ENCODE peak calls at places on chromosomes 12 and 14, in ten cellular contexts. F, K, H, L, Y, A, U, E, R and V are unnamed samples.

GRCh38 chr14:101519090-101519489 is 42.2 kb upstream of the DIO3 start:
- DNase-seq in F (no peak), K (no peak), H (no peak), L (no peak), Y (no peak), A (no peak), U (no peak), E (no peak), R (no peak), V (no peak)

GRCh38 chr14:77151245-77151644 is 9.7 kb upstream of the ZDHHC22 start:
- DNase-seq in F (peak), K (no peak), H (no peak), L (peak), Y (peak), A (no peak), U (peak), E (no peak), R (peak), V (no peak)

GRCh38 chr12:47903151-47903611 is 1.6 kb downstream of the VDR start:
- DNase-seq in F (no peak), K (no peak), H (peak), L (peak), Y (peak), A (no peak), U (no peak), E (peak), R (no peak), V (peak)

GRCh38 chr12:78403136-78403535 is 461.4 kb upstream of the SYT1 start:
- DNase-seq in F (no peak), K (no peak), H (peak), L (peak), Y (no peak), A (no peak), U (no peak), E (no peak), R (no peak), V (no peak)

GRCh38 chr14:101716077-101716950 is 45.2 kb upstream of the PPP2R5C start:
- DNase-seq in F (no peak), K (no peak), H (no peak), L (no peak), Y (no peak), A (no peak), U (no peak), E (peak), R (no peak), V (no peak)

GRCh38 chr12:120252071-120252906 is 13.2 kb downstream of the PXN start:
- DNase-seq in F (no peak), K (no peak), H (no peak), L (no peak), Y (peak), A (no peak), U (no peak), E (no peak), R (no peak), V (peak)

GRCh38 chr12:57416039-57416996 is 14.5 kb downstream of the R3HDM2 start:
- DNase-seq in F (no peak), K (no peak), H (peak), L (peak), Y (peak), A (no peak), U (no peak), E (no peak), R (no peak), V (no peak)

GRCh38 chr12:53049582-53050318 is at the start of gene TNS2:
- DNase-seq in F (no peak), K (peak), H (peak), L (peak), Y (no peak), A (peak), U (no peak), E (peak), R (no peak), V (no peak)

GRCh38 chr14:32808574-32809098 is 130.0 kb upstream of the NPAS3 start:
- DNase-seq in F (peak), K (no peak), H (no peak), L (peak), Y (no peak), A (no peak), U (no peak), E (no peak), R (no peak), V (no peak)

GRCh38 chr12:12946686-12947355 is 5.1 kb downstream of the GPRC5D start:
- DNase-seq in F (no peak), K (no peak), H (no peak), L (no peak), Y (no peak), A (no peak), U (no peak), E (no peak), R (no peak), V (no peak)

GRCh38 chr14:102749393-102749792 is 27.9 kb upstream of the TRAF3 start:
- DNase-seq in F (no peak), K (no peak), H (no peak), L (no peak), Y (no peak), A (no peak), U (no peak), E (no peak), R (no peak), V (no peak)

GRCh38 chr12:54560374-54560858 is 11.0 kb downstream of the PDE1B start:
- DNase-seq in F (peak), K (peak), H (peak), L (peak), Y (peak), A (peak), U (peak), E (peak), R (peak), V (peak)

GRCh38 chr14:80323266-80323665 is 112.0 kb upstream of the DIO2 start:
- DNase-seq in F (no peak), K (no peak), H (no peak), L (no peak), Y (no peak), A (no peak), U (no peak), E (no peak), R (no peak), V (no peak)

GRCh38 chr14:75200451-75200850 is 24.0 kb upstream of the TMED10 start:
- DNase-seq in F (no peak), K (no peak), H (no peak), L (no peak), Y (no peak), A (no peak), U (no peak), E (peak), R (no peak), V (no peak)

GRCh38 chr12:51005671-51006070 is 20.5 kb downstream of the SLC11A2 start:
- DNase-seq in F (no peak), K (no peak), H (no peak), L (no peak), Y (no peak), A (no peak), U (no peak), E (no peak), R (no peak), V (no peak)

GRCh38 chr14:103716091-103716801 is 636 bp downstream of the ZFYVE21 start:
- DNase-seq in F (no peak), K (peak), H (no peak), L (no peak), Y (peak), A (no peak), U (no peak), E (no peak), R (peak), V (no peak)

GRCh38 chr12:30457621-30458289 is 237.9 kb downstream of the IPO8 start:
- DNase-seq in F (peak), K (no peak), H (peak), L (peak), Y (peak), A (no peak), U (no peak), E (no peak), R (no peak), V (no peak)

GRCh38 chr14:66514206-66514605 is 6.3 kb downstream of the GPHN start:
- DNase-seq in F (no peak), K (no peak), H (no peak), L (peak), Y (peak), A (no peak), U (no peak), E (no peak), R (no peak), V (no peak)

GRCh38 chr14:92613008-92613658 is 99.6 kb downstream of the RIN3 start:
- DNase-seq in F (peak), K (peak), H (no peak), L (no peak), Y (peak), A (no peak), U (peak), E (no peak), R (no peak), V (peak)

GRCh38 chr12:58566599-58566998 is 353.7 kb downstream of the LRIG3 start:
- DNase-seq in F (no peak), K (no peak), H (peak), L (no peak), Y (no peak), A (no peak), U (no peak), E (no peak), R (no peak), V (no peak)

GRCh38 chr14:58426819-58427288 is 477 bp downstream of the TIMM9 start:
- DNase-seq in F (peak), K (peak), H (peak), L (peak), Y (peak), A (peak), U (peak), E (peak), R (peak), V (peak)

GRCh38 chr12:10409387-10409786 is at the start of gene KLRC4:
- DNase-seq in F (peak), K (no peak), H (peak), L (peak), Y (peak), A (no peak), U (peak), E (no peak), R (no peak), V (no peak)

GRCh38 chr14:70020350-70021170 is 141.3 kb downstream of the SMOC1 start:
- DNase-seq in F (no peak), K (no peak), H (peak), L (peak), Y (peak), A (no peak), U (no peak), E (no peak), R (no peak), V (no peak)

GRCh38 chr12:60803147-60803546 is 1207.3 kb downstream of the SLC16A7 start:
- DNase-seq in F (no peak), K (no peak), H (peak), L (no peak), Y (no peak), A (no peak), U (no peak), E (no peak), R (no peak), V (no peak)

GRCh38 chr12:87021400-87021799 is 765.2 kb upstream of the MGAT4C start:
- DNase-seq in F (no peak), K (no peak), H (no peak), L (no peak), Y (no peak), A (no peak), U (no peak), E (no peak), R (no peak), V (no peak)

GRCh38 chr12:103966736-103967135 is 1.1 kb downstream of the TDG start:
- DNase-seq in F (no peak), K (no peak), H (no peak), L (no peak), Y (no peak), A (no peak), U (no peak), E (no peak), R (no peak), V (no peak)

GRCh38 chr12:96206957-96207356 is 12.8 kb downstream of the ELK3 start:
- DNase-seq in F (no peak), K (no peak), H (no peak), L (no peak), Y (no peak), A (no peak), U (no peak), E (no peak), R (no peak), V (no peak)

GRCh38 chr12:91628656-91629055 is 446.0 kb upstream of the DCN start:
- DNase-seq in F (peak), K (no peak), H (no peak), L (no peak), Y (no peak), A (no peak), U (no peak), E (no peak), R (no peak), V (no peak)

GRCh38 chr12:28517101-28517500 is 326.8 kb downstream of the CCDC91 start:
- DNase-seq in F (no peak), K (no peak), H (no peak), L (no peak), Y (no peak), A (no peak), U (no peak), E (no peak), R (no peak), V (no peak)

GRCh38 chr14:81323621-81324400 is 76.3 kb downstream of the STON2 start:
- DNase-seq in F (no peak), K (no peak), H (no peak), L (no peak), Y (no peak), A (no peak), U (no peak), E (peak), R (peak), V (no peak)

GRCh38 chr14:67963545-67963944 is 144.0 kb downstream of the RAD51B start:
- DNase-seq in F (no peak), K (no peak), H (no peak), L (no peak), Y (no peak), A (no peak), U (no peak), E (no peak), R (no peak), V (no peak)
- H3K4me3 ChIP-seq in F (no peak), K (no peak), H (no peak), L (no peak), Y (no peak), A (no peak), U (no peak), E (peak), R (no peak), V (no peak)

DNA sequence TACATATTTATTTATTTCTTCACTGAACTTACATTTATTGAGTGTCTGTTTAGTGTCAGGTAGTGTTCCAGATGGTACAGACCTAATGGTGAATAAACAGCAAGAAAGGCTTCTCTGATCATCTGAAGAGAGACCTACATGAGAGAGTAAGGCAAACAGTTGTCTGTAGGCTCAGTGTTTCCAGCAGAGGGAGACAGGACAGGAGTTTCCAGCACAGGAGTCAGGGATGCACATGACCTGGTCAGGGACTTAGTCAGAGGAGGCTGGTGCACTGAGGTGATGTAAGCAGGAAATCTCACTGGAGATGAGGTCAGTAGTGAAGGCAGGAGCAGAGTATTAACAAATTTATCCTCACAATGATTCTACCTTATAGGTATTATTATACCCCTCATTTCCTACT is 233.2 kb downstream of the MDGA2 start:
- DNase-seq in F (no peak), K (no peak), H (no peak), L (peak), Y (peak), A (no peak), U (no peak), E (no peak), R (no peak), V (no peak)
- TF ChIP-seq CTCF in F (no peak), K (peak), H (no peak), L (no peak), Y (no peak), A (no peak), U (no peak), E (no peak), R (no peak), V (no peak)

GRCh38 chr12:121576851-121577391 is 3.9 kb downstream of the KDM2B start:
- DNase-seq in F (peak), K (no peak), H (peak), L (peak), Y (peak), A (peak), U (no peak), E (no peak), R (no peak), V (peak)

GRCh38 chr12:121575952-121576615 is 4.7 kb downstream of the KDM2B start:
- DNase-seq in F (no peak), K (no peak), H (no peak), L (peak), Y (no peak), A (no peak), U (no peak), E (no peak), R (no peak), V (no peak)

GRCh38 chr12:121579190-121579791 is 1.5 kb downstream of the KDM2B start:
- DNase-seq in F (peak), K (peak), H (no peak), L (peak), Y (peak), A (peak), U (peak), E (peak), R (no peak), V (peak)

GRCh38 chr12:121578230-121579189 is 2.3 kb downstream of the KDM2B start:
- DNase-seq in F (no peak), K (peak), H (peak), L (peak), Y (peak), A (peak), U (peak), E (no peak), R (no peak), V (no peak)

DNA sequence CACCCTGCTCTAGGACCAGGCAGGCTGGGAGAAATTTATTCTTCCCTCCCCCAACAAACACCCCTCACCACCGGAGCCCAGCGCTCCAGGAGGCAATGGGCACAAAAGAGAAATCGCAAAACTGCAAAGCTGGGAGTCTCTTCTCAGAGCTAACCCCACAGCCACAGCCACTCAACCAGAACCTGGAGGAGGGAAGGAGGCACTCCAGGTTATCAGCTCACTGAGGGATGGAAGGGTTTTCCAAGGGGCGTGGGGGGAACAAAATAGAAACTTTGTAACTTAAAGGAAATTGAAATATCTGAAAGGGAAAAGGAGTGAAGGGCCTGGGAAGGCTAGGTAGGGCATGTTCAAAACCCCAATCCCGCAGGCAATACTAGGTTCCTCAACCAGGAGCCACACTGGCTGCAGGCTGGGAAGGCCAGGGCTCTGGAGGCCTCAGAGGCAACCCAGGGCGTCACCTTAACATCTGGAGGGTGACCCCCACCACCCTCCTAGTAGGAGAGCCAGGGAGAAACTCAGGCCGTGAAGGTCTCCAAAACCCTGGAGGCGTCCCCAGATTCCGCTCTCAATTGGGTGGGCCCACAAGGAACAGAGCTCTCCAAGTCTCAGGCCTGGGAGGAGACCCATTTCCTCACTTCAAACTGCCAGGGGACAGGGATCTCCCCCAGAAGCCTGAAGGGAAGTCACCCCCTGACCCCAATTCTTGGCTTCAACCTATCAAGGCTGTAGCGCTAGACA is 3.2 kb downstream of the KDM2B start:
- DNase-seq in F (peak), K (no peak), H (no peak), L (no peak), Y (peak), A (no peak), U (no peak), E (no peak), R (no peak), V (no peak)
- H3K4me3 ChIP-seq in F (peak), K (no peak), H (no peak), L (peak), Y (no peak), A (no peak), U (no peak), E (peak), R (no peak), V (peak)

DNA sequence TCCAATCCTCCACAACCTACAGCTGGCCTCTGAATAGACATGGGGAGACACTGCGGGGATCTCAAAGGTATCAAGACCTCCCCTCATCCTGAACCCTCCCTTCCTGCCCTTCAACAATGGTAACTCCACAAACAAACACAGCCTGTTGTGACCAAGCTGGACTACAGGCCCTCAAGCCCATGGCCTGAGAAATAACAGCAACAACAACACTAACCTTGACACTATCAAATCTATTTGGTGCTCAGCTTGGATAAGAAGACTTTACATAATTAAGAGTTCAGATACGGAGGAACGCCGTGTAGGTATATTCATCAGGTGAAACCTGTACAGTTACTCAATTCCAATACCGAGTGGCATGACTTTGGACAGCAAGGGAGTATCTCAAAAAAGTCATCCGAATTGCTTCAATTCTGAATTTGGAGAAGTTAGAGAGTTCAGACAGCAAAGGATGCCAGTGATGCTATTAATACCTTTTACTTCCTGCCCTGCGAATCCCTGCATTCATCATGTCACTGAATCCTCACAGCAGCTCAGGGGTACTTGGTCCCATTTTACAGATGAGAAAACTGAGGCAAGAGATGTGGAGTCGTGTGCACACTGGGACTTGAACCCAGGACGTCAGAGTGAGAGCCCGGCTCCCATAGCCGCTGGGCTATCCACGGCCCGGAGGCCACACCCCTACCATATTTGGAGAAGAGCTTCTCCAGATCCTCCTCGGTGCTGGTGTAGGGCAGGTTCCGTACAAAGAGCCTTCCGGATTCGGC is 17.8 kb downstream of the RBM19 start:
- DNase-seq in F (no peak), K (no peak), H (no peak), L (no peak), Y (no peak), A (no peak), U (no peak), E (no peak), R (no peak), V (no peak)
- TF ChIP-seq CTCF in F (no peak), K (no peak), H (no peak), L (no peak), Y (no peak), A (no peak), U (no peak), E (no peak), R (no peak), V (no peak)

GRCh38 chr14:95739356-95739755 is 25.4 kb upstream of the TCL1A start:
- DNase-seq in F (no peak), K (no peak), H (no peak), L (no peak), Y (peak), A (no peak), U (no peak), E (no peak), R (no peak), V (no peak)
- H3K4me3 ChIP-seq in F (no peak), K (no peak), H (no peak), L (no peak), Y (no peak), A (no peak), U (no peak), E (no peak), R (no peak), V (no peak)

GRCh38 chr12:84038241-84038640 is 874.4 kb downstream of the SLC6A15 start:
- DNase-seq in F (no peak), K (no peak), H (no peak), L (no peak), Y (no peak), A (no peak), U (no peak), E (no peak), R (no peak), V (no peak)
- TF ChIP-seq CTCF in F (no peak), K (no peak), H (no peak), L (no peak), Y (no peak), A (no peak), U (no peak), E (no peak), R (no peak), V (no peak)